ENCODE peak calls at places on chromosomes 6 and 20, in nine cellular contexts. D is Calu3, L is osteocyte, P is activated B cell treated with CpG ODN at 0.5 μM for 24 hours, T is AG10803, N is A549, O is astrocyte of the spinal cord, R is HFF-Myc, C is breast epithelium. S is an unnamed sample.

GRCh38 chr20:56429496-56429895 is 17.4 kb downstream of the CASS4 start:
- DNase-seq in R (no peak), O (peak), C (no peak), D (no peak), L (no peak), P (no peak), N (no peak), T (peak), S (peak)

GRCh38 chr6:38638941-38639497 is 710 bp downstream of the BTBD9 start:
- DNase-seq in T (peak), L (peak), P (no peak), O (peak), D (peak), R (no peak), C (peak), N (peak), S (peak)

GRCh38 chr6:39184906-39185580 is 44.2 kb downstream of the KCNK5 start:
- DNase-seq in P (no peak), O (no peak), D (peak), C (no peak), R (no peak), N (no peak), L (no peak), T (no peak), S (peak)

GRCh38 chr6:21611485-21611884 is 17.9 kb downstream of the SOX4 start:
- DNase-seq in R (no peak), O (no peak), C (no peak), T (no peak), N (no peak), L (no peak), P (no peak), D (no peak), S (no peak)

GRCh38 chr6:43891072-43891870 is 121.3 kb downstream of the VEGFA start:
- DNase-seq in L (no peak), N (no peak), T (no peak), C (no peak), O (no peak), D (no peak), R (no peak), P (no peak), S (no peak)

GRCh38 chr6:132388291-132388690 is 13.0 kb downstream of the MOXD1 start:
- DNase-seq in R (no peak), N (no peak), P (no peak), C (no peak), D (no peak), T (no peak), O (no peak), L (no peak), S (no peak)

GRCh38 chr20:61520761-61521460 is 268.9 kb downstream of the CDH4 start:
- DNase-seq in T (peak), D (no peak), R (peak), C (no peak), O (peak), L (no peak), N (no peak), P (no peak), S (no peak)

GRCh38 chr6:5274231-5274630 is 12.9 kb downstream of the FARS2 start:
- DNase-seq in C (no peak), O (no peak), L (no peak), R (no peak), N (no peak), D (no peak), P (no peak), T (no peak), S (no peak)

GRCh38 chr20:10201321-10201870 is 17.2 kb upstream of the SNAP25 start:
- DNase-seq in D (no peak), R (no peak), C (no peak), N (no peak), P (no peak), O (peak), L (no peak), T (no peak), S (no peak)

GRCh38 chr6:111477481-111477938 is 5.5 kb downstream of the REV3L start:
- DNase-seq in O (no peak), C (no peak), N (no peak), P (no peak), L (no peak), D (no peak), R (no peak), T (no peak), S (no peak)

GRCh38 chr6:21479140-21479539 is 114.4 kb upstream of the SOX4 start:
- DNase-seq in P (no peak), T (peak), D (no peak), R (no peak), O (peak), L (no peak), N (no peak), C (no peak), S (no peak)

GRCh38 chr20:58012731-58013510 is 215.5 kb downstream of the ANKRD60 start:
- DNase-seq in O (peak), C (peak), D (no peak), P (no peak), L (no peak), T (no peak), N (no peak), R (no peak), S (no peak)

GRCh38 chr6:11096109-11096508 is 2.5 kb downstream of the SMIM13 start:
- DNase-seq in O (peak), C (peak), R (no peak), P (no peak), N (peak), T (peak), D (peak), L (no peak), S (peak)

GRCh38 chr20:51902933-51903332 is 100.6 kb upstream of the SALL4 start:
- DNase-seq in O (no peak), N (no peak), C (no peak), T (no peak), P (no peak), L (no peak), D (no peak), R (no peak), S (no peak)

GRCh38 chr6:147738516-147739187 is 230.2 kb downstream of the SAMD5 start:
- DNase-seq in D (no peak), P (no peak), O (peak), L (no peak), C (no peak), R (no peak), T (no peak), N (no peak), S (peak)

GRCh38 chr6:110898111-110898510 is 23.5 kb downstream of the AMD1 start:
- DNase-seq in P (no peak), L (no peak), D (no peak), C (no peak), N (no peak), O (no peak), T (no peak), R (no peak), S (no peak)

GRCh38 chr6:154548130-154548830 is 37.8 kb upstream of the CNKSR3 start:
- DNase-seq in R (no peak), L (no peak), N (no peak), D (no peak), T (peak), O (peak), C (peak), P (no peak), S (no peak)

DNA sequence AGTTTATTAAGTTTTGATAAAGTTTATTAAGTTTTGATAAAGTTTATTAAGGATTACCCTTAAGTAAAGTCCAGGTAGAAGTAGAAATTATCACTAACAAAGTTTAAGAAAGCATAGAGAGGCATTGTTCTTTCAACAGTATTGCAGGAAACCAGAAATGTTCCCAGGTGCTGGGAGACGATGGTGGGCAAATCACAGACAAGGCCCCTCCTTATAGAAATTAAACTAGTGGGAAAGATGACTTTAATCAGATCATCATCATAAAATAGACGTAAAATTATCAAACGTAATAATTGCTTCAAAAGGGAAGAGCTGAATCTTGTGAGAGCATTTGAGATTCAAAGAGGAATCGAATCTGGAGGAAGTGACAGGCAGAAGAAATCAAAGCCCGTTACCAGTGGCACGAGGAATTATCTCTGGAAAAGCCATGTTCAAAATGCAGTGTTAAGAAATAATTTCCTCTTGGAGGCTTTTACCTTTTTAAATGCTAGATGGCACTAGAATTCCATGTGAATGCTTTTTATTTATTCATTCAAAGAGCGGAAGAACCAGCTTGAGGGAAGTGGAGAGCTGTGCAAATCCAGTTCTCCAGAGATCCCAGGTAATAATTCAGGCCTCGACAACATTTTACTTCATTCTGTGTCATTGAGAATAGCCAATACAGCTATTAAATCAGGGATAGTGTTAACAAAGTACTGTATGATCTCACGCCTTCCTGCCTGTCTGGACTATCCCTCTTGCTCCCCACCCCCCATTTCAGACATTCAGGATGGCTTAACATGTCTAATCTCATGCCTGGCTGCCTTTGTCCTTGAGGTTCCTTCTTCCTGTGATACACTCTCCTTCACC is 1.0 kb upstream of the APMAP start:
- DNase-seq in O (peak), P (no peak), L (no peak), D (no peak), N (peak), T (peak), C (no peak), R (no peak), S (no peak)
- TF ChIP-seq CTCF in O (peak), P (no peak), L (peak), D (no peak), N (peak), T (peak), C (peak), R (peak), S (no peak)

GRCh38 chr20:12968472-12968871 is 40.3 kb upstream of the SPTLC3 start:
- DNase-seq in L (no peak), N (no peak), O (no peak), P (no peak), R (no peak), C (no peak), T (no peak), D (no peak), S (no peak)

GRCh38 chr20:12965212-12965879 is 43.4 kb upstream of the SPTLC3 start:
- DNase-seq in D (no peak), N (no peak), O (no peak), P (no peak), L (no peak), C (no peak), R (no peak), T (no peak), S (no peak)

GRCh38 chr20:12965880-12966270 is 42.9 kb upstream of the SPTLC3 start:
- DNase-seq in L (no peak), D (no peak), O (no peak), R (no peak), T (no peak), C (no peak), N (no peak), P (no peak), S (no peak)

GRCh38 chr20:12967932-12968331 is 40.8 kb upstream of the SPTLC3 start:
- DNase-seq in N (no peak), C (no peak), T (no peak), D (no peak), L (no peak), R (no peak), O (no peak), P (no peak), S (no peak)

DNA sequence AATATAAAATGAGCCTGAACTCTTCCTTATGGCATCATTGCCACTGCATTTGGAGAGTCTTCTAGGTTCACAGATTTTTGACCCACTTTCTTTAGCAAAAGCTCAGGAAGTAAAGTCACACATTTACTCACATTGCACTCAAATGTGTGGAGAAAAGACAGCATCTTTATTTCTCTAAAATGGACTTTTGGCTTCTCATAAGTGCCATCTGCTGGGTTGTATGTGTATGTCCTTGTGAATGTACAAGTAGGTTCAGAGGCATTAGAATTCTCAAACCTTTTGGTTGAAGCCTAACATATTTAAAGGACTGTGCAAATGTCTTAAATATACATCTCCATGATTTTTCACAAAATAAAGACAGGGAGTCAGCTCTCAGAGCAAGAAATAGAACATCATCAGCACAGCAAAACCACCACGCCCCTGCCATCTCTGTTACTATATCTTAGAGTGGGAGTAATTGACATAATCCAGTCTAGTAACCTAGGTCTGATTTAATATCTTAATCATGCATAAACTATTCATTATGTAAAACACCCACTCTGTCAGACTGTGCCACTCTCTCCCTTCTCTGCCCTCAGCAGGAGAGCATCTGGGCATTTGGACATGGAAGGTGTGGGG is 42.2 kb upstream of the SPTLC3 start:
- DNase-seq in N (peak), O (peak), L (no peak), T (peak), C (no peak), P (no peak), R (peak), D (no peak), S (no peak)
- TF ChIP-seq CTCF in N (peak), O (peak), L (peak), T (peak), C (no peak), P (no peak), R (peak), D (no peak), S (no peak)

GRCh38 chr20:235891-236290 is 8.8 kb downstream of the DEFB129 start:
- DNase-seq in C (no peak), D (peak), T (peak), R (no peak), P (no peak), O (peak), L (no peak), N (peak), S (no peak)
- TF ChIP-seq CTCF in C (peak), D (no peak), T (peak), R (peak), P (no peak), O (peak), L (peak), N (no peak), S (no peak)

GRCh38 chr6:34065470-34066283 is 80.2 kb downstream of the GRM4 start:
- DNase-seq in D (no peak), C (no peak), O (no peak), P (no peak), N (no peak), R (no peak), T (no peak), L (no peak), S (no peak)

GRCh38 chr6:34066772-34067770 is 78.8 kb downstream of the GRM4 start:
- DNase-seq in P (no peak), T (no peak), R (no peak), N (no peak), O (no peak), C (no peak), D (no peak), L (no peak), S (no peak)

GRCh38 chr6:34066284-34066571 is 79.7 kb downstream of the GRM4 start:
- DNase-seq in R (no peak), N (no peak), O (no peak), L (no peak), T (no peak), P (no peak), D (no peak), C (no peak), S (no peak)

GRCh38 chr6:34068462-34069044 is 77.3 kb downstream of the GRM4 start:
- DNase-seq in R (no peak), O (no peak), C (no peak), P (no peak), N (no peak), T (no peak), L (no peak), D (no peak), S (no peak)

GRCh38 chr6:34067814-34068213 is 78.1 kb downstream of the GRM4 start:
- DNase-seq in L (no peak), C (no peak), D (no peak), N (peak), O (no peak), T (no peak), P (no peak), R (no peak), S (peak)
- TF ChIP-seq CTCF in L (no peak), C (no peak), D (no peak), N (peak), O (peak), T (no peak), P (no peak), R (peak), S (no peak)

DNA sequence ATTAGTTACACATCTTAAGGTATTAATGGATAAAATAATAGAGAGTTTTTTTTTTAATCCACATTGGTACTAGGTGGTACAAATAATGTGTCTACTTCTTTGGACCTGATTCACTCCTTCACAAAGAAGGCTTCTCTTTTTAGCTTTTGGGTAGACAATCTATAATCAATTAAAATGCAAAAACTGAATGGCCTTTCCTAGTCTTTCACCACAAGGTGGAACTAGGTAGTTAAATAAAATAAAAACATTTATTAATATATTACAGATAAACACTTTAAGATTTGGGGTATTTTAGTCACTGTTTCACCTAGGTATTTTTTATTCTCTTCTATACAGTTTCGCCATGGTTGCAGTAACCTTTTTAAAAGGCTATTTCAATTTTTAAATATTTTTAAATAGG is 68.3 kb upstream of the DST start:
- DNase-seq in P (no peak), D (no peak), R (no peak), T (no peak), C (no peak), N (no peak), L (no peak), O (no peak), S (no peak)
- TF ChIP-seq CTCF in P (no peak), D (no peak), R (no peak), T (no peak), C (no peak), N (peak), L (peak), O (peak), S (no peak)

DNA sequence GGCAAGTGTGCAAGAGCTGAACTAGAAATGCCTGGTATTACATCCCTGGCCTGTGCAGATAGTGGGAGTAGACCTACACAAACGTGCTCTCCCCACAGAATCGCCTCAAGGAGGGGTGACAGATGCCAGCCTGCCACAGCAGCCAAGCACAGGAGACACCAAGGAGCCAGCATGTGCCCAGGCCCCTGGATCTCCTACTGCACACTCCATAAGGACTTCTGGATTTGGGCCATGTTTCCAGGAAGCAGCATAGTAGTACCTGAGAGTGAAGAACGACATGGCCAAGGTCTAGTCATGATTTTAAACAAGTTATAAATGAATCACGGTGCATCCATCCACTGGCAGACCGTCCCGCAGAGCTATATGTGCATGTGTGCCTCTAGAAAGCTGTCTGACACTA is 232.2 kb downstream of the SYNDIG1 start:
- DNase-seq in N (no peak), T (no peak), O (no peak), P (no peak), C (peak), L (peak), D (no peak), R (no peak), S (no peak)
- TF ChIP-seq CTCF in N (no peak), T (no peak), O (no peak), P (no peak), C (no peak), L (no peak), D (no peak), R (no peak), S (no peak)

DNA sequence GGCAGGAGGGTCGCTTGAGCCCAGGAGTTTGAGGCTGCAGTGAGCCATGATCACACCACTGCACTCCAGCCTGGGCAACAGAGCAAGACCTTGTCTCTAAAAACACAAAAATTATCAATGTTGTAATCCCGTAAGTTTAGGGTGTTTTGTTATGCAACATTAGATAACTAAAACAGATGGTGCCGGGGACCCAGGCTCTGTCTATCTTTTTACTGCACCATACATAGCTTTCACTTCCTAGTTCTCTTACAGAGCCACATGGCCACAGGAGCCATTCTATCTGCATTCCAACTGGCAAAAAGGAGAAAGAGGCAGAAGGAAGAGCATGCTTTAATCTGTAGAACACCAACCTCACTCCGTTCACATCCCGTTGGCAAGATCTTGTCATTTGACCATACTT is 5.4 kb upstream of the TCF15 start:
- DNase-seq in N (no peak), P (no peak), C (no peak), O (no peak), T (no peak), R (no peak), L (no peak), D (no peak), S (no peak)
- TF ChIP-seq CTCF in N (no peak), P (no peak), C (no peak), O (no peak), T (no peak), R (no peak), L (no peak), D (no peak), S (no peak)

DNA sequence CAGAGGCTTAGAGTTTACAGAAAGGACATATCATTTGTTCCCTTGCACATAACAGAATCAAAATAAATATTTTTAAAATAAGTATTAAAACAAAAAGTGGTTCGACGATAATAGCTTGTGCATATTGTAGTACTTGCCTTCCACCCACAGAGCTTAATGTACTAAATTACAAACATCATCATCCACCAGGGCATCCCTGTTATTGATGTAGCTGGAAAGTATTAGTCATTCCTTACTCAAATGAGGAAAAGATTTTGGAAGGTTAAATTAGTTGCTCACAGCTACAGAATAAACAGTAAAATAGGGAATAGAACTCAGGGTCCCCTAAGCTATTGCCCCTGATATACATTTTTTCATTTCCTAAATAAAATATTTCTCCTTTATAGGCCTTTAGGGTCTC is 150.3 kb downstream of the PTPRK start:
- DNase-seq in P (no peak), O (peak), L (no peak), D (no peak), C (no peak), R (peak), T (peak), N (no peak), S (no peak)
- TF ChIP-seq CTCF in P (no peak), O (peak), L (peak), D (no peak), C (no peak), R (no peak), T (peak), N (no peak), S (no peak)

S was measured in activated CD8-positive, alpha-beta T cell treated with anti-CD3 and anti-CD28 coated beads for 36 hours.